ENCODE peak calls at places on chromosomes 16 and 17, in seven cellular contexts. G is stomach, I is thoracic aorta, T is heart right ventricle, Q is sigmoid colon, O is esophagus squamous epithelium, Y is BE2C. B is an unnamed sample.

GRCh38 chr16:51427081-51427480 is 276.0 kb upstream of the SALL1 start:
- DNase-seq in Q (no peak), Y (no peak), I (no peak), G (no peak), T (no peak), O (no peak), B (no peak)

GRCh38 chr17:29019475-29020181 is 13.8 kb upstream of the SEZ6 start:
- DNase-seq in O (no peak), T (no peak), G (peak; percentile 31), Y (no peak), Q (no peak), I (no peak), B (peak; percentile 88)

GRCh38 chr16:77468831-77469230 is 34.0 kb upstream of the ADAMTS18 start:
- DNase-seq in I (no peak), Y (no peak), G (no peak), Q (no peak), T (peak; percentile 4), O (no peak), B (no peak)

GRCh38 chr16:53085539-53086450 is 31.0 kb downstream of the CHD9 start:
- DNase-seq in Q (no peak), Y (peak; percentile 75), G (no peak), T (no peak), O (no peak), I (no peak), B (peak; percentile 41)

GRCh38 chr17:2395258-2396170 is 5.3 kb downstream of the MNT start:
- DNase-seq in Q (peak; percentile 72), T (no peak), Y (peak; percentile 33), I (no peak), G (no peak), O (no peak), B (peak; percentile 83)

GRCh38 chr16:58652741-58653140 is 23.1 kb upstream of the CNOT1 start:
- DNase-seq in T (no peak), Y (peak; percentile 88), G (no peak), O (no peak), Q (no peak), I (no peak), B (peak; percentile 90)

GRCh38 chr17:30450125-30451027 is 26.8 kb upstream of the GOSR1 start:
- DNase-seq in T (no peak), G (no peak), O (no peak), Y (no peak), I (no peak), Q (no peak), B (no peak)

GRCh38 chr16:1668612-1669319 is 9.3 kb upstream of the JPT2 start:
- DNase-seq in O (no peak), T (no peak), I (no peak), Y (no peak), Q (no peak), G (no peak), B (no peak)

GRCh38 chr17:17739388-17740066 is 58.3 kb downstream of the RAI1 start:
- DNase-seq in T (no peak), Q (peak; percentile 88), G (peak; percentile 50), I (no peak), O (no peak), Y (peak; percentile 50), B (no peak)

GRCh38 chr17:73552300-73553088 is 91.8 kb downstream of the SDK2 start:
- DNase-seq in O (no peak), T (no peak), Y (no peak), Q (no peak), G (no peak), I (no peak), B (no peak)

GRCh38 chr17:21462259-21462658 is 86.1 kb downstream of the KCNJ12 start:
- DNase-seq in G (no peak), O (no peak), Y (no peak), I (no peak), Q (no peak), T (no peak), B (peak; percentile 32)

GRCh38 chr16:80931985-80932720 is 74.5 kb downstream of the CMC2 start:
- DNase-seq in G (peak; percentile 59), I (no peak), Q (peak; percentile 92), Y (peak; percentile 23), O (no peak), T (peak; percentile 62), B (peak; percentile 87)

GRCh38 chr17:30573603-30574175 is 96.5 kb downstream of the GOSR1 start:
- DNase-seq in O (no peak), T (no peak), G (no peak), Y (no peak), Q (no peak), I (no peak), B (peak; percentile 81)

GRCh38 chr17:65696739-65697394 is 135.4 kb upstream of the AXIN2 start:
- DNase-seq in Y (no peak), G (no peak), Q (no peak), T (no peak), I (no peak), O (no peak), B (no peak)

GRCh38 chr17:50948711-50949110 is 82.6 kb upstream of the TOB1 start:
- DNase-seq in Q (no peak), Y (no peak), I (no peak), O (no peak), G (no peak), T (no peak), B (no peak)

GRCh38 chr16:5502467-5502869 is 404.9 kb upstream of the EEF2KMT start:
- DNase-seq in Y (peak; percentile 94), O (no peak), Q (no peak), G (no peak), I (no peak), T (no peak), B (peak; percentile 89)

GRCh38 chr16:56800355-56800754 is 64.7 kb upstream of the SLC12A3 start:
- DNase-seq in I (no peak), O (no peak), T (no peak), G (no peak), Q (no peak), Y (no peak), B (no peak)

GRCh38 chr16:25586826-25587225 is 104.9 kb upstream of the HS3ST4 start:
- DNase-seq in G (no peak), Q (no peak), T (no peak), Y (no peak), I (no peak), O (no peak), B (no peak)

GRCh38 chr16:84810518-84811273 is 9.1 kb upstream of the CRISPLD2 start:
- DNase-seq in T (no peak), Y (no peak), Q (peak; percentile 84), I (no peak), O (no peak), G (no peak), B (no peak)

GRCh38 chr17:29359777-29360176 is 30.4 kb upstream of the TAOK1 start:
- DNase-seq in G (no peak), T (no peak), I (no peak), O (no peak), Y (no peak), Q (no peak), B (no peak)

GRCh38 chr17:79824893-79825579 is 14.2 kb downstream of the CBX4 start:
- DNase-seq in I (no peak), T (no peak), O (no peak), G (no peak), Y (no peak), Q (no peak), B (no peak)

GRCh38 chr16:73154063-73154870 is 106.3 kb upstream of the ZFHX3 start:
- DNase-seq in T (peak; percentile 38), Q (peak; percentile 73), O (no peak), G (no peak), Y (no peak), I (no peak), B (no peak)

GRCh38 chr17:2041561-2042354 is at the start of gene OVCA2:
- DNase-seq in Y (peak; percentile 92), O (peak; percentile 55), I (peak; percentile 70), T (peak; percentile 94), G (peak; percentile 97), Q (peak; percentile 97), B (peak; percentile 100)

GRCh38 chr17:75739174-75739573 is 17.9 kb downstream of the ITGB4 start:
- DNase-seq in O (no peak), Y (no peak), G (no peak), I (no peak), T (no peak), Q (no peak), B (no peak)
- H3K9me3 ChIP-seq in O (no peaks in the 10 kb centered on the region), Y (no peaks in the 10 kb centered on the region), G (no peaks in the 10 kb centered on the region), I (no peaks in the 10 kb centered on the region), T (no peaks in the 10 kb centered on the region), Q (no peaks in the 10 kb centered on the region), B (no peaks in the 10 kb centered on the region)

DNA sequence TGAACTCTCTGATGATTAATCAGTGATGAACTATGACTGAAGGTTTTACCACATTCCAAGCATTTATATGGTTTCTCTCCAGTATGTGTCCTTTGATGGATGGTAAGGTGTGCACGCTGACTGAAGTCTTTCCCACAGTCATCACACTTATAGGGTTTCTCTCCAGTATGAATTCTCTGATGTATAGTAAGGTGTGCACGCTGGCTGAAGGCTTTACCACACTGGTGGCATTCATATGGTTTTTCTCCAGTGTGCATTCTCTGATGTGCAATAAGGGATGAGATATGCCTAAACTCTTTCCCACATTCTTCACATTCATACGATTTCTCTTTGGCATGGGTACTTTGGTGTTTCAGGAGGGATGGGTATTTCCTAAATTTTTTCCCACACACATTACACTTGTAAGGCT is 16.4 kb downstream of the ZNF287 start:
- DNase-seq in Y (no peak), Q (no peak), G (no peak), O (no peak), T (no peak), I (no peak), B (no peak)
- H3K9me3 ChIP-seq in Y (no peaks in the 10 kb centered on the region), Q (peaks cover 22% of the 10 kb centered on the region), G (peaks cover 100% of the 10 kb centered on the region), O (peaks cover 74% of the 10 kb centered on the region), T (peaks cover 98% of the 10 kb centered on the region), I (peaks cover 93% of the 10 kb centered on the region), B (peaks cover 90% of the 10 kb centered on the region)

GRCh38 chr16:3215601-3216262 is 19.2 kb downstream of the ZNF200 start:
- DNase-seq in Q (no peak), I (no peak), G (no peak), O (no peak), T (no peak), Y (no peak), B (no peak)

GRCh38 chr16:3214904-3215600 is 19.9 kb downstream of the ZNF200 start:
- DNase-seq in I (no peak), O (no peak), Y (no peak), T (no peak), G (no peak), Q (no peak), B (no peak)

GRCh38 chr16:3223913-3224515 is 10.9 kb downstream of the ZNF200 start:
- DNase-seq in Q (no peak), I (no peak), G (no peak), T (no peak), Y (no peak), O (no peak), B (no peak)

GRCh38 chr16:3216263-3216640 is 18.7 kb downstream of the ZNF200 start:
- DNase-seq in G (no peak), Y (no peak), O (no peak), T (no peak), I (no peak), Q (no peak), B (no peak)

GRCh38 chr16:3220839-3221238 is 14.1 kb downstream of the ZNF200 start:
- DNase-seq in G (no peak), Q (no peak), Y (no peak), I (no peak), T (no peak), O (no peak), B (no peak)
- H3K9me3 ChIP-seq in G (peaks cover 70% of the 10 kb centered on the region), Q (peaks cover 33% of the 10 kb centered on the region), Y (no peaks in the 10 kb centered on the region), I (peaks cover 52% of the 10 kb centered on the region), T (peaks cover 76% of the 10 kb centered on the region), O (peaks cover 55% of the 10 kb centered on the region), B (peaks cover 43% of the 10 kb centered on the region)

DNA sequence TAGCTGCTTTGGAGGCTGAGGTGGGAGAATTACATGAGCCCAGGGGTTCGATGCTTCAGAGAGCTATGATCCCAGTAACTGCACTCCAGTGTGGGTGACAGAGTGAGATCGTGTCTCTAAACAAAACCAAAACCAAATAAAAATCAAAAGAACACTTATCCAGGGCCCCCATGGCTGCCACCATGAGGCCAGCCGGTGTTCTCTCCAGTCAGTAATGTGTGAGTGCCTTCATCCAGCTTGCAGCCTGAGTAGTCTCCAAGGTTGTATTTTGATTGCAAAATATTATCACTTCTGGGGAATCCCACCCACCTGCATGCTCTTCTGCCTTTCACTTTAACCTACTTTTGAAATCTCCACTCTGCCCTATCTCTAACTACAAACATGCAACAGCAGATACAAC is 221.0 kb upstream of the WSB1 start:
- DNase-seq in Y (no peak), Q (no peak), T (no peak), O (no peak), I (no peak), G (no peak), B (no peak)
- H3K9me3 ChIP-seq in Y (no peaks in the 10 kb centered on the region), Q (no peaks in the 10 kb centered on the region), T (no peaks in the 10 kb centered on the region), O (no peaks in the 10 kb centered on the region), I (no peaks in the 10 kb centered on the region), G (no peaks in the 10 kb centered on the region), B (peaks cover 94% of the 10 kb centered on the region)